ENCODE peak calls at places on chromosomes 12 and 14, in five cellular contexts. A is RWPE1, L is MM.1S, W is thoracic aorta, J is ovary. O is an unnamed sample.

GRCh38 chr12:23049180-23049579 is 424.2 kb downstream of the ETNK1 start:
- DNase-seq in A (no peak), L (peak), W (no peak), J (no peak), O (no peak)

GRCh38 chr14:101475468-101476257 is 85.6 kb upstream of the DIO3 start:
- DNase-seq in A (peak), L (no peak), W (no peak), J (peak), O (peak)

GRCh38 chr14:55814873-55815272 is 234.9 kb downstream of the KTN1 start:
- DNase-seq in A (no peak), L (no peak), W (no peak), J (no peak), O (no peak)

GRCh38 chr12:93302331-93303229 is 75.1 kb upstream of the NUDT4 start:
- DNase-seq in A (no peak), L (no peak), W (peak), J (no peak), O (peak)

GRCh38 chr12:9134981-9135628 is 19.4 kb upstream of the A2M start:
- DNase-seq in A (no peak), L (peak), W (no peak), J (no peak), O (no peak)

GRCh38 chr14:64682173-64682710 is 22.0 kb upstream of the PLEKHG3 start:
- DNase-seq in A (peak), L (no peak), W (peak), J (peak), O (no peak)

GRCh38 chr14:100771121-100771800 is 44.6 kb downstream of the DLK1 start:
- DNase-seq in A (no peak), L (no peak), W (no peak), J (no peak), O (no peak)

GRCh38 chr14:96081224-96081623 is 42.1 kb downstream of the C14orf132 start:
- DNase-seq in A (no peak), L (no peak), W (no peak), J (no peak), O (no peak)

GRCh38 chr12:95318071-95318545 is 100.5 kb downstream of the VEZT start:
- DNase-seq in A (peak), L (no peak), W (no peak), J (no peak), O (peak)

GRCh38 chr12:115194448-115194847 is 510.5 kb upstream of the TBX3 start:
- DNase-seq in A (no peak), L (no peak), W (no peak), J (no peak), O (no peak)

GRCh38 chr12:112803620-112804279 is 12.2 kb downstream of the RPH3A start:
- DNase-seq in A (no peak), L (no peak), W (no peak), J (no peak), O (no peak)
- TF ChIP-seq CTCF in A (no peak), L (no peak), W (no peak), J (no peak), O (no peak)

DNA sequence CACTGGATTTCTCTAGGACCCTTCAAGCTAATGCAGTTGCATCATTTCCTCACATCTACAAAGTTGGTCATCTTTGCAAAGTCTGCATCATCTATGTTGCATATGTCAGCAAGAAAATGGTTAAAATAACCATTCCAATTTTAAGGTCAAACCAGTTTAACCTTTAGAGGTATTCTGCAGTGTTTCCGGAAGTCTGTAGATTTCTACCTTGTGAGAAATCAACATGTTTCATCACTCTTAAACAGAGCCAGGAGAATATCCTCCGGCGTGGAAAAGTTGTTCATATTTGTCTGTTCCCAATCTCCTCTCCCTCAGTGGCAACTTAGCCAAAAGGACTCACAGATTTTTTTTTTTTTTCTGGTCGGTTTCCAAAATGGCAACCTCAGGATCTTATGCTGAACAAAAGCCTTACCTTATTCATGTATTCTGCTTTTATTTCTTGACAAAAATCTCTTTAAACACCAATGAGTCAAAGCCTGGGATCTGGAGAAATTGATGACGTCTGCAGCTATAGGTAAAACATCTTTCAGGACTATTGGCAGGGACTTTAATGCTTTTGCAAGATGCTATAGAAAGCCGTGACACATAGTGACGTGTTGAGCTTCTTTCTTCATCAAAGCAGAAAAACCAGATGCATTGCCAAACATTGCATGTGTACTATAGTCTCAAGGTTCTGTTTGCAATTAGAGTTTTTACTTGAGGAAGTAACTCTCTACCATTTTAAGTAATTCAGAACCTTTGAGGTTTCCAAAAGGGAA is 16.0 kb upstream of the CDK17 start:
- DNase-seq in A (peak), L (no peak), W (no peak), J (no peak), O (peak)
- H3K27ac ChIP-seq in A (no peak), L (no peak), W (no peak), J (no peak), O (peak)

DNA sequence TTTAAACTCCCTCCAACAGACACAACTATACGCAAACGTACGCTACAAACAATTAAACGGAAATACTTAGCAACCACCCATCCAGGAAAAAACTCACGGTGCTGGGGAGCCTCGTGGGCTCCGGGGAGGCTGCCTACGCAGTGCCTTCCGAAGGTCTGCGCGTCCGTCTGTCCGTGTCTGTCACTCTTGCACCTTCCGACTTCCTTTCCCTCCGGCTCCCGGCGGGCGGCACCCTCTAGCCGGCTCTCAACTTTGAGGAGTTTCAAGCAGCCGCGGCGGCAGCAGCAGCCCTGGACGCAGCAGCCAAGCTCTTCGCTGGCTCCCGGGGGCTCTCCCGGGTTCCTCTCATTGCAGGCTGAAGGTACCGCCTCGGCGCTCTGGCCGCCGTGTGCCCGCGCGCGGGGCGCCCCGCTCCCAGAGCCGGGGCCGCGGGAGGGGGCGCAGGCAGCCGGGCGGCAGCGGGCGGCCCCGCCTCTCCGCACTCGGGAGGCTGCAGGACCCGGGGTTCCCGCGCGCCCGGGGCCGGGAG is at the start of gene PCED1B:
- DNase-seq in A (peak), L (peak), W (no peak), J (peak), O (no peak)
- TF ChIP-seq CTCF in A (peak), L (peak), W (peak), J (no peak), O (peak)

GRCh38 chr12:88814789-88815188 is 234.5 kb upstream of the KITLG start:
- DNase-seq in A (no peak), L (no peak), W (no peak), J (no peak), O (no peak)

GRCh38 chr12:88816201-88816600 is 235.9 kb upstream of the KITLG start:
- DNase-seq in A (no peak), L (no peak), W (no peak), J (no peak), O (no peak)

GRCh38 chr12:88820012-88820411 is 239.7 kb upstream of the KITLG start:
- DNase-seq in A (no peak), L (no peak), W (no peak), J (no peak), O (no peak)
- H3K27ac ChIP-seq in A (no peak), L (no peak), W (no peak), J (no peak), O (no peak)

GRCh38 chr12:28781671-28782652 is 367.1 kb upstream of the FAR2 start:
- DNase-seq in A (no peak), L (no peak), W (no peak), J (no peak), O (no peak)
- TF ChIP-seq CTCF in A (no peak), L (no peak), W (no peak), J (no peak), O (no peak)

GRCh38 chr12:80239867-80240266 is 140.5 kb downstream of the OTOGL start:
- DNase-seq in A (no peak), L (no peak), W (no peak), J (no peak), O (no peak)

GRCh38 chr12:80242341-80242740 is 143.0 kb downstream of the OTOGL start:
- DNase-seq in A (no peak), L (no peak), W (no peak), J (no peak), O (no peak)

DNA sequence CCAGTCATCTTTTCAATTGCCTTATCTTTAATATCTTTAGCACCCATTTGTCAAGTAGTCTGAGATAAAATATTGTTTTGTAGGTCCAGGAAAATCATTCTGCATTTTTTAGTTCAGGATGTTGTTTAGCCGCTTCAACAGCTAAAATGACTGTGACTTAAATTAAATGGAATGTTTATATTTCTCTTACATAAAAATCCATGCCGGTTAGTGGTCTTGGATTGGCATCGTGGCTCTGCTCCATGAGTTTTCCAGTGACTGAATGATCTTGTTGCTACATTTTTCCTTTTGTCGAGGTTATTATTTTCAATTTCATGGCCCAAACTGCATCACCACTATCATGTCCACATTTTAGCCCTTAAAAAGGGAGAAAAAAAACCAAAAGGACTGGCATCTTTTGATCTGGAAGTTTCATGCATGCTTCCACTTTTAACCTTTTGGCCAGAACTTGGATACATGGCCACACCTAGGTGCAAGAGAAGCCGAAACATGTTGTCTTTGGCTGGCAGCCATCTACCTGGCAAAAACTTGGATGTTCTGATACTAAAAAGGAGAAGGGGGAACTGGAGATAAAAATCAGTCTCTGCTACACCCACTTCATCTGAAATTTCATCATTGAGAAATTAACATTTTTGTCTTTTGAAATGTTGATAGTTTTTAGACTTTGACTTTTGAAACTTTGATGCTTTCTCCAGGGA is 142.4 kb downstream of the OTOGL start:
- DNase-seq in A (no peak), L (no peak), W (no peak), J (no peak), O (no peak)
- H3K27ac ChIP-seq in A (no peak), L (no peak), W (no peak), J (no peak), O (no peak)

DNA sequence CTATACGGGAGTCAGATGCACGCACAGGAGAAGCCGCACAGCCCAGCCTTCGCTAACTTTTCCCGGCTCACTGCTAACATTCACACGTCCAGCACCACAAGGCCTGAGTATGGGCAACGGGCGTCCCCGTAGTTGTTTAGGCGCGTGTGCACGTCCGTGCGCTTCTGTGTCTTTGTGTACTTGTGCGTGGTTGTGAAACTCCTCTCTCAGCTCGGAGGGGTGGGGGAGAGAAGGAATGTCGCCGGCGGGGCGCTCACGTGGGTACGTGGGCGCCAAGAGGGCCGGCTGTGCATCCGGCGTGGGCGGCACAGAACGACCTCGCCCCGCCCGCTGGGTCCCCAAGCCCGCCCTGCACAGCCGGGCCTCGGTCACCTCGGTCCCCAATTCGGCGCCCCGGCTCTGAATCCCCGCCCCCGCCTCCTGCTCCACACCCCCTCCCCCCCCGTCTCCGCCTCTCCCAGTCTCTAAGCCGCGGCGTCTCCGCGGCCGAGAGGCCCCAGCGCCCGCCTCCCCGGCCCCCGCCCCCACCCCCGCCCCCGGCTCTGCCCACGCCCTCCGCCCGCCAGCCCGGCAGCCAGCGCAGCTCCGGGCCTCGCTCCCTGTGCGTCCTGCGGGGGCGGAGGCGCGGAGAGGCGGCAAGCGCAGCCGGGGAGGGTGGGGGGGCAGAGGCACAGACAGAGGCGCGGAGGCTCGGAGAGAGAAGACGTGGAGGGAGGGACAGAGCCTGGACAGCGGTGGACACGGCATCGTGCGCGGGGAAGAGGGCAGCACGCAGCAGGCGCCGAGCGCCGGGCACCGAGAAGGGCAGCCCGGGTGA is at the start of gene NAB2:
- DNase-seq in A (peak), L (peak), W (peak), J (peak), O (peak)
- TF ChIP-seq CTCF in A (no peak), L (no peak), W (no peak), J (no peak), O (no peak)

GRCh38 chr14:31457665-31458659 is 656 bp upstream of the DTD2 start:
- DNase-seq in A (no peak), L (no peak), W (no peak), J (no peak), O (no peak)
- H3K27ac ChIP-seq in A (peak), L (no peak), W (peak), J (peak), O (no peak)

O was measured in AG04450.